ENCODE peak calls at places on chromosomes 6 and 20, in nine cellular contexts. One of them, this sample, is unnamed.

GRCh38 chr6:515267-515666 is 123.7 kb downstream of the IRF4 start:
- DNase-seq in retinal pigment epithelial cell: no peak
- DNase-seq in cardiac muscle cell: no peak
- DNase-seq in LNCaP clone FGC: no peak
- DNase-seq in OCI-LY7: no peak
- DNase-seq in coronary artery: no peak
- DNase-seq in ascending aorta: no peak
- DNase-seq in breast epithelium: no peak
- DNase-seq in mammary epithelial cell: no peak
- DNase-seq in this sample: no peak

GRCh38 chr20:53910312-53911002 is 159.9 kb downstream of the BCAS1 start:
- DNase-seq in mammary epithelial cell: no peak
- DNase-seq in coronary artery: peak
- DNase-seq in LNCaP clone FGC: no peak
- DNase-seq in breast epithelium: no peak
- DNase-seq in retinal pigment epithelial cell: no peak
- DNase-seq in ascending aorta: no peak
- DNase-seq in cardiac muscle cell: no peak
- DNase-seq in OCI-LY7: no peak
- DNase-seq in this sample: no peak

GRCh38 chr6:148698671-148699180 is 48.1 kb upstream of the UST start:
- DNase-seq in breast epithelium: no peak
- DNase-seq in LNCaP clone FGC: no peak
- DNase-seq in ascending aorta: no peak
- DNase-seq in cardiac muscle cell: no peak
- DNase-seq in coronary artery: no peak
- DNase-seq in retinal pigment epithelial cell: no peak
- DNase-seq in OCI-LY7: no peak
- DNase-seq in mammary epithelial cell: no peak
- DNase-seq in this sample: no peak

GRCh38 chr6:159842035-159842434 is 42.0 kb downstream of the PNLDC1 start:
- DNase-seq in ascending aorta: no peak
- DNase-seq in breast epithelium: no peak
- DNase-seq in LNCaP clone FGC: no peak
- DNase-seq in mammary epithelial cell: no peak
- DNase-seq in coronary artery: no peak
- DNase-seq in retinal pigment epithelial cell: no peak
- DNase-seq in OCI-LY7: no peak
- DNase-seq in cardiac muscle cell: peak
- DNase-seq in this sample: no peak

GRCh38 chr20:51650685-51651134 is 108.2 kb upstream of the NFATC2 start:
- DNase-seq in LNCaP clone FGC: no peak
- DNase-seq in OCI-LY7: peak
- DNase-seq in coronary artery: no peak
- DNase-seq in retinal pigment epithelial cell: no peak
- DNase-seq in cardiac muscle cell: peak
- DNase-seq in ascending aorta: no peak
- DNase-seq in mammary epithelial cell: peak
- DNase-seq in breast epithelium: no peak
- DNase-seq in this sample: no peak

GRCh38 chr6:146999766-147000165 is 204.5 kb upstream of the STXBP5 start:
- DNase-seq in LNCaP clone FGC: no peak
- DNase-seq in OCI-LY7: no peak
- DNase-seq in coronary artery: no peak
- DNase-seq in breast epithelium: no peak
- DNase-seq in retinal pigment epithelial cell: no peak
- DNase-seq in cardiac muscle cell: no peak
- DNase-seq in mammary epithelial cell: no peak
- DNase-seq in ascending aorta: no peak
- DNase-seq in this sample: no peak

GRCh38 chr6:170128346-170128745 is 162.5 kb downstream of the DLL1 start:
- DNase-seq in cardiac muscle cell: no peak
- DNase-seq in mammary epithelial cell: no peak
- DNase-seq in coronary artery: no peak
- DNase-seq in ascending aorta: no peak
- DNase-seq in retinal pigment epithelial cell: no peak
- DNase-seq in OCI-LY7: no peak
- DNase-seq in LNCaP clone FGC: no peak
- DNase-seq in breast epithelium: peak
- DNase-seq in this sample: no peak

GRCh38 chr20:5078399-5078958 is 41.3 kb downstream of the PCNA start:
- DNase-seq in OCI-LY7: peak
- DNase-seq in LNCaP clone FGC: no peak
- DNase-seq in coronary artery: no peak
- DNase-seq in breast epithelium: no peak
- DNase-seq in cardiac muscle cell: peak
- DNase-seq in mammary epithelial cell: peak
- DNase-seq in retinal pigment epithelial cell: no peak
- DNase-seq in ascending aorta: peak
- DNase-seq in this sample: no peak

GRCh38 chr20:62179162-62179504 is 3.7 kb upstream of the MTG2 start:
- DNase-seq in breast epithelium: no peak
- DNase-seq in coronary artery: no peak
- DNase-seq in retinal pigment epithelial cell: no peak
- DNase-seq in mammary epithelial cell: no peak
- DNase-seq in OCI-LY7: no peak
- DNase-seq in LNCaP clone FGC: no peak
- DNase-seq in ascending aorta: no peak
- DNase-seq in cardiac muscle cell: no peak
- DNase-seq in this sample: no peak

GRCh38 chr6:23659125-23659524 is 466.9 kb upstream of the NRSN1 start:
- DNase-seq in coronary artery: no peak
- DNase-seq in ascending aorta: no peak
- DNase-seq in retinal pigment epithelial cell: no peak
- DNase-seq in OCI-LY7: no peak
- DNase-seq in LNCaP clone FGC: no peak
- DNase-seq in mammary epithelial cell: no peak
- DNase-seq in cardiac muscle cell: peak
- DNase-seq in breast epithelium: no peak
- DNase-seq in this sample: no peak

GRCh38 chr6:128370072-128370471 is 150.3 kb downstream of the PTPRK start:
- DNase-seq in mammary epithelial cell: peak
- DNase-seq in OCI-LY7: no peak
- DNase-seq in cardiac muscle cell: peak
- DNase-seq in breast epithelium: no peak
- DNase-seq in ascending aorta: no peak
- DNase-seq in retinal pigment epithelial cell: no peak
- DNase-seq in coronary artery: no peak
- DNase-seq in LNCaP clone FGC: no peak
- DNase-seq in this sample: peak

GRCh38 chr6:119129968-119130484 is 51.6 kb upstream of the FAM184A start:
- DNase-seq in mammary epithelial cell: peak
- DNase-seq in LNCaP clone FGC: peak
- DNase-seq in OCI-LY7: no peak
- DNase-seq in retinal pigment epithelial cell: peak
- DNase-seq in coronary artery: no peak
- DNase-seq in cardiac muscle cell: peak
- DNase-seq in breast epithelium: no peak
- DNase-seq in ascending aorta: no peak
- DNase-seq in this sample: no peak

DNA sequence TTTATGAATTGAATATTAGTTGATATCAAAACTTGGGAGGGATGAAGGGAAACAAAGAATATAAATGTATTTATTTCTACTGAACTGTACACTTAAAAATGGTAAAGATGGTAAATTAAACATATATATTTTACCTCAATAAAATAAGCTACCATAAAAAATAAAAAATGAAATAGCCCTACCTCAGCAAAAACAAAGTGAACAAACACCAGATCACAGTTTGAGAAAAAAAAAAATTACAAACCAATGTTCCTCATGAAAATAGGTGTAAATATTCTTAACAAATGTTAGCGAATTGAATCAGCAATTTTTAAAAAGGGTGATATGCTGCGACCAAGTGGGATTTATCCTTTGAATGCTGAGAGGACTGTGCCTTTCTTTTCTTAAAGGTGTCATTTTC is 28.3 kb upstream of the ZNF184 start:
- DNase-seq in breast epithelium: no peak
- DNase-seq in retinal pigment epithelial cell: no peak
- DNase-seq in coronary artery: no peak
- DNase-seq in ascending aorta: no peak
- DNase-seq in cardiac muscle cell: no peak
- DNase-seq in mammary epithelial cell: no peak
- DNase-seq in OCI-LY7: no peak
- DNase-seq in LNCaP clone FGC: no peak
- DNase-seq in this sample: no peak
- H3K4me3 ChIP-seq in breast epithelium: no peak
- H3K4me3 ChIP-seq in retinal pigment epithelial cell: no peak
- H3K4me3 ChIP-seq in coronary artery: no peak
- H3K4me3 ChIP-seq in ascending aorta: no peak
- H3K4me3 ChIP-seq in cardiac muscle cell: no peak
- H3K4me3 ChIP-seq in mammary epithelial cell: no peak
- H3K4me3 ChIP-seq in OCI-LY7: no peak
- H3K4me3 ChIP-seq in LNCaP clone FGC: peak
- H3K4me3 ChIP-seq in this sample: no peak

GRCh38 chr20:34018166-34018565 is 24.5 kb downstream of the RALY start:
- DNase-seq in breast epithelium: no peak
- DNase-seq in ascending aorta: no peak
- DNase-seq in coronary artery: no peak
- DNase-seq in OCI-LY7: no peak
- DNase-seq in mammary epithelial cell: no peak
- DNase-seq in retinal pigment epithelial cell: no peak
- DNase-seq in LNCaP clone FGC: no peak
- DNase-seq in cardiac muscle cell: no peak
- DNase-seq in this sample: no peak

GRCh38 chr20:34015401-34016335 is 22.0 kb downstream of the RALY start:
- DNase-seq in coronary artery: no peak
- DNase-seq in retinal pigment epithelial cell: no peak
- DNase-seq in OCI-LY7: no peak
- DNase-seq in LNCaP clone FGC: no peak
- DNase-seq in cardiac muscle cell: no peak
- DNase-seq in mammary epithelial cell: no peak
- DNase-seq in ascending aorta: no peak
- DNase-seq in breast epithelium: no peak
- DNase-seq in this sample: no peak

GRCh38 chr20:34016736-34017135 is 23.0 kb downstream of the RALY start:
- DNase-seq in breast epithelium: no peak
- DNase-seq in retinal pigment epithelial cell: no peak
- DNase-seq in mammary epithelial cell: no peak
- DNase-seq in coronary artery: no peak
- DNase-seq in OCI-LY7: no peak
- DNase-seq in ascending aorta: no peak
- DNase-seq in cardiac muscle cell: no peak
- DNase-seq in LNCaP clone FGC: no peak
- DNase-seq in this sample: no peak

GRCh38 chr20:34014878-34015277 is 21.2 kb downstream of the RALY start:
- DNase-seq in breast epithelium: no peak
- DNase-seq in OCI-LY7: no peak
- DNase-seq in coronary artery: no peak
- DNase-seq in cardiac muscle cell: no peak
- DNase-seq in LNCaP clone FGC: no peak
- DNase-seq in mammary epithelial cell: no peak
- DNase-seq in ascending aorta: no peak
- DNase-seq in retinal pigment epithelial cell: no peak
- DNase-seq in this sample: no peak

GRCh38 chr20:34017610-34018009 is 23.9 kb downstream of the RALY start:
- DNase-seq in LNCaP clone FGC: no peak
- DNase-seq in coronary artery: no peak
- DNase-seq in breast epithelium: no peak
- DNase-seq in cardiac muscle cell: peak
- DNase-seq in retinal pigment epithelial cell: no peak
- DNase-seq in OCI-LY7: no peak
- DNase-seq in ascending aorta: no peak
- DNase-seq in mammary epithelial cell: peak
- DNase-seq in this sample: peak
- TF ChIP-seq CTCF in LNCaP clone FGC: no peak
- TF ChIP-seq CTCF in coronary artery: no peak
- TF ChIP-seq CTCF in breast epithelium: no peak
- TF ChIP-seq CTCF in cardiac muscle cell: no peak
- TF ChIP-seq CTCF in retinal pigment epithelial cell: no peak
- TF ChIP-seq CTCF in OCI-LY7: no peak
- TF ChIP-seq CTCF in ascending aorta: no peak
- TF ChIP-seq CTCF in mammary epithelial cell: no peak
- TF ChIP-seq CTCF in this sample: no peak

GRCh38 chr6:13943943-13944342 is 19.2 kb downstream of the RNF182 start:
- DNase-seq in breast epithelium: no peak
- DNase-seq in ascending aorta: no peak
- DNase-seq in OCI-LY7: no peak
- DNase-seq in retinal pigment epithelial cell: no peak
- DNase-seq in mammary epithelial cell: no peak
- DNase-seq in cardiac muscle cell: no peak
- DNase-seq in coronary artery: no peak
- DNase-seq in LNCaP clone FGC: no peak
- DNase-seq in this sample: no peak

GRCh38 chr6:13941902-13942301 is 17.1 kb downstream of the RNF182 start:
- DNase-seq in coronary artery: no peak
- DNase-seq in breast epithelium: no peak
- DNase-seq in OCI-LY7: no peak
- DNase-seq in ascending aorta: no peak
- DNase-seq in retinal pigment epithelial cell: no peak
- DNase-seq in mammary epithelial cell: no peak
- DNase-seq in LNCaP clone FGC: no peak
- DNase-seq in cardiac muscle cell: no peak
- DNase-seq in this sample: no peak

GRCh38 chr6:13952101-13952500 is 27.3 kb downstream of the RNF182 start:
- DNase-seq in breast epithelium: no peak
- DNase-seq in mammary epithelial cell: no peak
- DNase-seq in ascending aorta: no peak
- DNase-seq in LNCaP clone FGC: no peak
- DNase-seq in cardiac muscle cell: no peak
- DNase-seq in OCI-LY7: no peak
- DNase-seq in coronary artery: no peak
- DNase-seq in retinal pigment epithelial cell: no peak
- DNase-seq in this sample: no peak

GRCh38 chr6:13947611-13948178 is 22.9 kb downstream of the RNF182 start:
- DNase-seq in cardiac muscle cell: no peak
- DNase-seq in breast epithelium: no peak
- DNase-seq in OCI-LY7: no peak
- DNase-seq in LNCaP clone FGC: no peak
- DNase-seq in ascending aorta: no peak
- DNase-seq in mammary epithelial cell: no peak
- DNase-seq in coronary artery: no peak
- DNase-seq in retinal pigment epithelial cell: no peak
- DNase-seq in this sample: no peak

DNA sequence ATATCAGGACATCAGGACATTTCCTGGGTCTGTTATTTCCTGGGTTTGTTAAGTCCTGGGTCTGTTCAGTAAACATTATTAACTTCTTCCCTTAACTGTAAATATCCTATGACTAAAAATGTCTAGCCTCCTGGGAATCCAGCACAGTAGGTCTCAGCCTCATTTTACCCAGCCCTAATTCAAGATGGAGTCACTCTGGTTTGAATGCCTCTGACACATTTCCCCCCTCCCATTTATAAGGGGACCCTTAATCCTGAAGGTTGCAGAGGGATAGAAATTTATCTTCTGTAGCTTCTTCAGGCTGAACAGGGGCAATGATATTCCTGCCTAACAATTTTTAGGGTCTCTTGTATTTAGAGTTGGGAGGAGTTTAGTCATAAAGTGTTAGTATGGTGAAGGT is 21.8 kb downstream of the RNF182 start:
- DNase-seq in OCI-LY7: no peak
- DNase-seq in LNCaP clone FGC: no peak
- DNase-seq in ascending aorta: no peak
- DNase-seq in coronary artery: no peak
- DNase-seq in retinal pigment epithelial cell: no peak
- DNase-seq in cardiac muscle cell: no peak
- DNase-seq in breast epithelium: no peak
- DNase-seq in mammary epithelial cell: no peak
- DNase-seq in this sample: no peak
- H3K4me3 ChIP-seq in OCI-LY7: no peak
- H3K4me3 ChIP-seq in LNCaP clone FGC: no peak
- H3K4me3 ChIP-seq in ascending aorta: no peak
- H3K4me3 ChIP-seq in coronary artery: no peak
- H3K4me3 ChIP-seq in retinal pigment epithelial cell: no peak
- H3K4me3 ChIP-seq in cardiac muscle cell: no peak
- H3K4me3 ChIP-seq in breast epithelium: no peak
- H3K4me3 ChIP-seq in mammary epithelial cell: no peak
- H3K4me3 ChIP-seq in this sample: no peak

GRCh38 chr6:152353440-152353839 is 283.7 kb downstream of the SYNE1 start:
- DNase-seq in retinal pigment epithelial cell: no peak
- DNase-seq in OCI-LY7: no peak
- DNase-seq in coronary artery: no peak
- DNase-seq in ascending aorta: no peak
- DNase-seq in LNCaP clone FGC: no peak
- DNase-seq in cardiac muscle cell: no peak
- DNase-seq in mammary epithelial cell: no peak
- DNase-seq in breast epithelium: no peak
- DNase-seq in this sample: no peak
- TF ChIP-seq CTCF in retinal pigment epithelial cell: no peak
- TF ChIP-seq CTCF in OCI-LY7: no peak
- TF ChIP-seq CTCF in coronary artery: no peak
- TF ChIP-seq CTCF in ascending aorta: no peak
- TF ChIP-seq CTCF in LNCaP clone FGC: no peak
- TF ChIP-seq CTCF in cardiac muscle cell: no peak
- TF ChIP-seq CTCF in mammary epithelial cell: no peak
- TF ChIP-seq CTCF in breast epithelium: no peak
- TF ChIP-seq CTCF in this sample: no peak